ENCODE peak calls at places on chromosomes 1 and 21, in four cellular contexts. N is astrocyte, P is iPS-NIHi11, T is amniotic stem cell. M is an unnamed sample.

GRCh38 chr21:42731264-42732032 is 78.0 kb downstream of the PDE9A start:
- DNase-seq in N (no peak), P (no peak), T (no peak), M (no peak)

GRCh38 chr1:17873007-17873675 is 118.0 kb downstream of the ACTL8 start:
- DNase-seq in N (no peak), P (no peak), T (no peak), M (no peak)

GRCh38 chr1:66624412-66625060 is 90.6 kb downstream of the SGIP1 start:
- DNase-seq in N (peak), P (no peak), T (peak), M (peak)

GRCh38 chr1:247453256-247453655 is 4.6 kb downstream of the OR2B11 start:
- DNase-seq in N (no peak), P (no peak), T (no peak), M (no peak)

GRCh38 chr1:188669715-188670114 is 1807.9 kb downstream of the BRINP3 start:
- DNase-seq in N (peak), P (no peak), T (no peak), M (no peak)

GRCh38 chr1:94319319-94320180 is 82.2 kb upstream of the ARHGAP29 start:
- DNase-seq in N (no peak), P (no peak), T (no peak), M (no peak)

GRCh38 chr1:7783178-7783711 is 846 bp upstream of the PER3 start:
- DNase-seq in N (peak), P (peak), T (no peak), M (no peak)

GRCh38 chr1:170562644-170563338 is 30.8 kb downstream of the GORAB start:
- DNase-seq in N (peak), P (peak), T (peak), M (peak)

GRCh38 chr1:210332719-210333398 is 4.2 kb downstream of the HHAT start:
- DNase-seq in N (peak), P (no peak), T (no peak), M (no peak)

GRCh38 chr1:193754732-193755427 is 568.5 kb upstream of the B3GALT2 start:
- DNase-seq in N (no peak), P (peak), T (no peak), M (no peak)

GRCh38 chr1:100627018-100627716 is 89.2 kb downstream of the GPR88 start:
- DNase-seq in N (peak), P (no peak), T (no peak), M (no peak)

GRCh38 chr1:187680823-187681222 is 852.1 kb downstream of the PLA2G4A start:
- DNase-seq in N (peak), P (no peak), T (no peak), M (no peak)

GRCh38 chr1:211135342-211135950 is 1.5 kb upstream of the KCNH1 start:
- DNase-seq in N (peak), P (peak), T (peak), M (peak)

GRCh38 chr1:56448937-56449336 is 130.4 kb downstream of the PLPP3 start:
- DNase-seq in N (no peak), P (no peak), T (no peak), M (no peak)

GRCh38 chr1:1782399-1783221 is 4.3 kb upstream of the NADK start:
- DNase-seq in N (peak), P (peak), T (peak), M (no peak)

GRCh38 chr1:56634981-56635380 is 10.1 kb upstream of the PRKAA2 start:
- DNase-seq in N (no peak), P (no peak), T (no peak), M (no peak)

GRCh38 chr1:239987103-239987745 is 104.5 kb upstream of the FMN2 start:
- DNase-seq in N (peak), P (no peak), T (peak), M (no peak)

GRCh38 chr1:3468236-3469103 is 14.0 kb downstream of the ARHGEF16 start:
- DNase-seq in N (no peak), P (no peak), T (no peak), M (no peak)

GRCh38 chr1:233673947-233674431 is 60.1 kb downstream of the KCNK1 start:
- DNase-seq in N (no peak), P (no peak), T (no peak), M (no peak)

GRCh38 chr1:219088778-219089557 is 84.7 kb upstream of the LYPLAL1 start:
- DNase-seq in N (peak), P (no peak), T (peak), M (peak)

GRCh38 chr1:41503507-41504125 is 19.1 kb upstream of the EDN2 start:
- DNase-seq in N (no peak), P (no peak), T (no peak), M (peak)

GRCh38 chr1:72526926-72527325 is 244.6 kb upstream of the NEGR1 start:
- DNase-seq in N (peak), P (no peak), T (no peak), M (no peak)

GRCh38 chr1:1470626-1471388 is 758 bp upstream of the ATAD3B start:
- DNase-seq in N (peak), P (no peak), T (no peak), M (no peak)

GRCh38 chr1:56527548-56528302 is 51.6 kb downstream of the PLPP3 start:
- DNase-seq in N (no peak), P (no peak), T (no peak), M (no peak)

GRCh38 chr1:225343618-225344017 is 84.2 kb downstream of the LBR start:
- DNase-seq in N (no peak), P (no peak), T (no peak), M (no peak)

GRCh38 chr1:45340816-45341215 is 576 bp upstream of the MUTYH start:
- DNase-seq in N (no peak), P (no peak), T (no peak), M (no peak)

GRCh38 chr1:159826436-159827101 is at the start of gene SLAMF8:
- DNase-seq in N (no peak), P (no peak), T (no peak), M (no peak)

GRCh38 chr1:169118227-169118626 is 11.7 kb downstream of the ATP1B1 start:
- DNase-seq in N (no peak), P (no peak), T (no peak), M (no peak)

GRCh38 chr1:199084293-199084692 is 445.5 kb downstream of the PTPRC start:
- DNase-seq in N (peak), P (no peak), T (no peak), M (peak)

GRCh38 chr21:27070881-27071670 is 104.2 kb upstream of the ADAMTS5 start:
- DNase-seq in N (no peak), P (no peak), T (no peak), M (no peak)

GRCh38 chr1:12201343-12202189 is 28.3 kb upstream of the VPS13D start:
- DNase-seq in N (no peak), P (no peak), T (no peak), M (no peak)

M was measured in HFF-Myc.